ENCODE peak calls at places on chromosomes 12 and 14, in seven cellular contexts. K is EH, U is Right ventricle myocardium inferior, M is aorta, S is stromal cell of bone marrow, J is T1000, X is spleen. F is an unnamed sample.

GRCh38 chr12:10110256-10110844 is 11.6 kb upstream of the CLEC1A start:
- DNase-seq in K (no peak), U (no peak), M (no peak), S (no peak), J (no peak), X (no peak), F (no peak)

GRCh38 chr12:19916193-19916498 is 452.2 kb upstream of the PDE3A start:
- DNase-seq in K (no peak), U (no peak), M (no peak), S (no peak), J (no peak), X (no peak), F (no peak)

GRCh38 chr12:11446372-11446771 is 51.0 kb upstream of the PRB2 start:
- DNase-seq in K (peak), U (no peak), M (no peak), S (no peak), J (no peak), X (no peak), F (no peak)

GRCh38 chr12:779745-780734 is 27.7 kb downstream of the WNK1 start:
- DNase-seq in K (peak), U (no peak), M (no peak), S (peak), J (no peak), X (no peak), F (no peak)

GRCh38 chr14:58171090-58171489 is 19.1 kb upstream of the ARMH4 start:
- DNase-seq in K (peak), U (no peak), M (peak), S (peak), J (peak), X (no peak), F (peak)

GRCh38 chr12:130468700-130469245 is 131.1 kb downstream of the PIWIL1 start:
- DNase-seq in K (no peak), U (peak), M (peak), S (no peak), J (no peak), X (no peak), F (no peak)

GRCh38 chr12:96448287-96448686 is 41.1 kb upstream of the CFAP54 start:
- DNase-seq in K (peak), U (no peak), M (no peak), S (no peak), J (no peak), X (no peak), F (no peak)

GRCh38 chr14:67934087-67934486 is 114.5 kb downstream of the RAD51B start:
- DNase-seq in K (peak), U (no peak), M (no peak), S (peak), J (no peak), X (no peak), F (no peak)

GRCh38 chr12:32454075-32454474 is 54.7 kb downstream of the FGD4 start:
- DNase-seq in K (peak), U (no peak), M (no peak), S (peak), J (no peak), X (no peak), F (no peak)

GRCh38 chr12:86233126-86233525 is 23.1 kb downstream of the MGAT4C start:
- DNase-seq in K (no peak), U (no peak), M (no peak), S (no peak), J (no peak), X (no peak), F (no peak)

GRCh38 chr12:85057370-85057963 is 21.3 kb downstream of the LRRIQ1 start:
- DNase-seq in K (peak), U (no peak), M (no peak), S (peak), J (peak), X (no peak), F (no peak)

GRCh38 chr14:99028521-99028920 is 243.5 kb downstream of the BCL11B start:
- DNase-seq in K (no peak), U (no peak), M (no peak), S (no peak), J (no peak), X (no peak), F (no peak)

GRCh38 chr12:27593266-27593665 is 69.3 kb downstream of the PPFIBP1 start:
- DNase-seq in K (no peak), U (no peak), M (no peak), S (no peak), J (no peak), X (no peak), F (no peak)

GRCh38 chr12:42507589-42507988 is 82.0 kb downstream of the PRICKLE1 start:
- DNase-seq in K (no peak), U (no peak), M (no peak), S (no peak), J (no peak), X (no peak), F (no peak)

GRCh38 chr12:39392154-39392925 is 50.6 kb downstream of the KIF21A start:
- DNase-seq in K (no peak), U (no peak), M (no peak), S (no peak), J (no peak), X (no peak), F (no peak)

GRCh38 chr12:85606455-85606854 is 229.8 kb downstream of the RASSF9 start:
- DNase-seq in K (no peak), U (no peak), M (no peak), S (no peak), J (no peak), X (no peak), F (no peak)

GRCh38 chr12:124683725-124684124 is 116.3 kb upstream of the NCOR2 start:
- DNase-seq in K (no peak), U (no peak), M (no peak), S (no peak), J (no peak), X (no peak), F (no peak)

GRCh38 chr12:128450810-128451209 is 183.8 kb downstream of the TMEM132C start:
- DNase-seq in K (no peak), U (no peak), M (no peak), S (no peak), J (no peak), X (no peak), F (no peak)

GRCh38 chr12:2773199-2773875 is 21.4 kb upstream of the FKBP4 start:
- DNase-seq in K (no peak), U (no peak), M (no peak), S (no peak), J (no peak), X (no peak), F (no peak)

GRCh38 chr12:55659486-55660385 is 23.0 kb downstream of the OR10P1 start:
- DNase-seq in K (peak), U (no peak), M (no peak), S (peak), J (no peak), X (no peak), F (peak)

GRCh38 chr12:76859621-76860020 is 19.2 kb downstream of the CSRP2 start:
- DNase-seq in K (no peak), U (no peak), M (no peak), S (no peak), J (no peak), X (no peak), F (no peak)

GRCh38 chr12:112820796-112821195 is 29.2 kb downstream of the RPH3A start:
- DNase-seq in K (no peak), U (no peak), M (no peak), S (no peak), J (no peak), X (no peak), F (no peak)

GRCh38 chr12:87784350-87784749 is 244.9 kb downstream of the C12orf50 start:
- DNase-seq in K (no peak), U (no peak), M (no peak), S (no peak), J (no peak), X (peak), F (no peak)

GRCh38 chr14:98474900-98475299 is 797.1 kb downstream of the BCL11B start:
- DNase-seq in K (no peak), U (no peak), M (no peak), S (no peak), J (no peak), X (no peak), F (no peak)

GRCh38 chr12:132776816-132777568 is 15.4 kb upstream of the ANKLE2 start:
- DNase-seq in K (no peak), U (peak), M (no peak), S (no peak), J (no peak), X (no peak), F (peak)

GRCh38 chr12:95633049-95633545 is 81.8 kb upstream of the USP44 start:
- DNase-seq in K (peak), U (no peak), M (peak), S (peak), J (peak), X (no peak), F (no peak)

GRCh38 chr12:93299262-93299846 is 78.4 kb upstream of the NUDT4 start:
- DNase-seq in K (no peak), U (no peak), M (no peak), S (no peak), J (no peak), X (no peak), F (no peak)